ENCODE peak calls at places on chromosomes 6 and 20, in six cellular contexts. S is lung, Y is kidney, P is body of pancreas, H is tibial nerve, G is heart right ventricle. F is an unnamed sample. For H3K4me1, the result is how much of the 10 kb centered on the place peaks cover.

GRCh38 chr6:80095600-80095999 is 10.9 kb upstream of the BCKDHB start:
- DNase-seq in S (no peak), Y (no peak), P (no peak), H (no peak), G (no peak), F (no peak)

GRCh38 chr6:73923899-73924485 is 228.0 kb downstream of the CD109 start:
- DNase-seq in S (no peak), Y (no peak), P (no peak), H (peak), G (peak), F (no peak)

GRCh38 chr6:131765081-131765852 is 42.6 kb upstream of the ENPP1 start:
- DNase-seq in S (no peak), Y (no peak), P (no peak), H (no peak), G (no peak), F (no peak)

GRCh38 chr6:50443144-50443543 is 270.2 kb upstream of the TFAP2D start:
- DNase-seq in S (no peak), Y (no peak), P (no peak), H (no peak), G (no peak), F (no peak)

GRCh38 chr6:22062807-22063408 is 233.9 kb downstream of the PRL start:
- DNase-seq in S (peak), Y (no peak), P (no peak), H (no peak), G (no peak), F (no peak)

GRCh38 chr20:35004051-35004725 is 48.5 kb downstream of the MYH7B start:
- DNase-seq in S (no peak), Y (peak), P (no peak), H (no peak), G (no peak), F (no peak)

GRCh38 chr6:157107915-157108651 is 215.2 kb downstream of the TMEM242 start:
- DNase-seq in S (no peak), Y (no peak), P (no peak), H (no peak), G (no peak), F (no peak)

GRCh38 chr20:62198931-62199330 is 16.1 kb downstream of the MTG2 start:
- DNase-seq in S (no peak), Y (peak), P (no peak), H (no peak), G (no peak), F (no peak)

GRCh38 chr6:145733207-145733606 is 2.1 kb downstream of the EPM2A start:
- DNase-seq in S (no peak), Y (no peak), P (no peak), H (no peak), G (no peak), F (no peak)

GRCh38 chr20:5686381-5687105 is 63.7 kb upstream of the SHLD1 start:
- DNase-seq in S (no peak), Y (no peak), P (no peak), H (no peak), G (no peak), F (no peak)

GRCh38 chr6:45650527-45651135 is 272.9 kb upstream of the SUPT3H start:
- DNase-seq in S (no peak), Y (no peak), P (no peak), H (no peak), G (no peak), F (no peak)

GRCh38 chr6:79719248-79719975 is 88.3 kb downstream of the SH3BGRL2 start:
- DNase-seq in S (no peak), Y (no peak), P (peak), H (no peak), G (no peak), F (no peak)

GRCh38 chr6:149750136-149750609 is 632 bp downstream of the PCMT1 start:
- DNase-seq in S (peak), Y (peak), P (peak), H (peak), G (peak), F (peak)
- H3K4me1 ChIP-seq in S (under half), Y (under half), P (under half), H (under half), G (half or more), F (under half)

GRCh38 chr6:125853740-125854139 is 63.0 kb downstream of the NCOA7 start:
- DNase-seq in S (no peak), Y (no peak), P (no peak), H (no peak), G (no peak), F (no peak)

GRCh38 chr6:125857846-125858245 is 67.1 kb downstream of the NCOA7 start:
- DNase-seq in S (no peak), Y (no peak), P (no peak), H (no peak), G (no peak), F (no peak)

GRCh38 chr6:125853168-125853567 is 62.4 kb downstream of the NCOA7 start:
- DNase-seq in S (no peak), Y (no peak), P (no peak), H (no peak), G (no peak), F (no peak)

GRCh38 chr6:125854355-125854754 is 63.6 kb downstream of the NCOA7 start:
- DNase-seq in S (no peak), Y (no peak), P (no peak), H (no peak), G (no peak), F (no peak)

GRCh38 chr6:125855783-125856182 is 65.0 kb downstream of the NCOA7 start:
- DNase-seq in S (no peak), Y (no peak), P (no peak), H (no peak), G (no peak), F (no peak)
- H3K4me1 ChIP-seq in S (under half), Y (under half), P (under half), H (under half), G (under half), F (under half)

GRCh38 chr6:137926985-137927384 is 59.9 kb downstream of the TNFAIP3 start:
- DNase-seq in S (no peak), Y (no peak), P (no peak), H (no peak), G (no peak), F (no peak)

GRCh38 chr6:137926207-137926731 is 59.2 kb downstream of the TNFAIP3 start:
- DNase-seq in S (no peak), Y (no peak), P (peak), H (peak), G (no peak), F (no peak)

GRCh38 chr6:137925299-137925698 is 58.2 kb downstream of the TNFAIP3 start:
- DNase-seq in S (no peak), Y (no peak), P (no peak), H (no peak), G (no peak), F (no peak)

GRCh38 chr6:137921823-137922222 is 54.8 kb downstream of the TNFAIP3 start:
- DNase-seq in S (no peak), Y (no peak), P (no peak), H (no peak), G (no peak), F (no peak)

GRCh38 chr6:137923866-137924616 is 57.0 kb downstream of the TNFAIP3 start:
- DNase-seq in S (no peak), Y (no peak), P (no peak), H (no peak), G (no peak), F (no peak)
- H3K4me1 ChIP-seq in S (under half), Y (under half), P (under half), H (under half), G (under half), F (under half)

GRCh38 chr6:108566406-108566805 is 5.7 kb downstream of the FOXO3 start:
- DNase-seq in S (no peak), Y (no peak), P (peak), H (no peak), G (no peak), F (no peak)
- H3K4me1 ChIP-seq in S (under half), Y (under half), P (half or more), H (under half), G (half or more), F (under half)

DNA sequence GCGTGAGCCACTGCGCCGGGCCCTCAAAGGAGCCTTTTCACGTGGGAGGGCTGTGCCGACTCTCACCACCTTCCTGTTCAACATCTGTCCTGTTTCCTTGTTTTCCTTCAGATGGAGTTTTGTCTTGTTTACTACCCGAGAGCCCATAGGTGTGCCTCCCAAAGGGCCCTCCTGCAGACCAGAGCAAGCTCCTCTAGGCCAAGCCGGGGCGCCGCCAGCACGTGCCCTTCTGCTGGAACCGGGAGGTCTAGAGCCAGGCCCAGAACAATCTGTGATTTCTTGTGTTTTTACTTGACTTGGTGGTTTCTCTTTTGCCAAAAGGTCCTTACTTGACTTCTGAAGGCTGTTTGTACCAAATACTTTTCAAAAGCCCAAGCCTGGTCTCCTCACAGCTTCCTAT is 8.0 kb upstream of the DNAJC5 start:
- DNase-seq in S (no peak), Y (no peak), P (no peak), H (no peak), G (no peak), F (no peak)
- H3K4me1 ChIP-seq in S (under half), Y (under half), P (under half), H (under half), G (under half), F (under half)

GRCh38 chr20:25380945-25381614 is 9.6 kb downstream of the ABHD12 start:
- DNase-seq in S (no peak), Y (no peak), P (no peak), H (no peak), G (no peak), F (no peak)
- H3K4me1 ChIP-seq in S (under half), Y (under half), P (under half), H (under half), G (under half), F (under half)